ENCODE peak calls at places on chromosome 16, in eight cellular contexts. E, W, G, R, F, C, Z and A are unnamed samples.
A peak's percentile ranks its signal among the peaks of the same experiment; 100 is the strongest.

GRCh38 chr16:77788196-77789084 is at the start of gene VAT1L:
- DNase-seq in E (peak; percentile 50), W (no peak), G (no peak), R (peak; percentile 52), F (peak; percentile 24), C (peak; percentile 58), Z (no peak), A (no peak)

GRCh38 chr16:66740010-66740409 is 11.4 kb downstream of the DYNC1LI2 start:
- DNase-seq in E (peak; percentile 54), W (peak; percentile 38), G (no peak), R (peak; percentile 67), F (no peak), C (peak; percentile 39), Z (peak; percentile 30), A (no peak)

GRCh38 chr16:79651363-79651762 is 50.8 kb upstream of the MAF start:
- DNase-seq in E (peak; percentile 19), W (no peak), G (no peak), R (no peak), F (no peak), C (no peak), Z (no peak), A (no peak)

GRCh38 chr16:28140788-28141618 is 70.8 kb downstream of the XPO6 start:
- DNase-seq in E (peak; percentile 47), W (peak; percentile 87), G (no peak), R (no peak), F (no peak), C (no peak), Z (peak; percentile 56), A (no peak)

GRCh38 chr16:26442333-26442732 is 624.4 kb upstream of the C16orf82 start:
- DNase-seq in E (no peak), W (no peak), G (no peak), R (no peak), F (no peak), C (no peak), Z (no peak), A (no peak)

GRCh38 chr16:85750021-85750826 is 672 bp downstream of the C16orf74 start:
- DNase-seq in E (peak; percentile 55), W (no peak), G (no peak), R (peak; percentile 36), F (no peak), C (no peak), Z (no peak), A (no peak)

GRCh38 chr16:52435573-52435972 is 111.4 kb downstream of the TOX3 start:
- DNase-seq in E (no peak), W (no peak), G (no peak), R (no peak), F (no peak), C (peak; percentile 89), Z (no peak), A (no peak)

GRCh38 chr16:85072947-85073346 is 39.3 kb downstream of the CIBAR2 start:
- DNase-seq in E (peak; percentile 74), W (no peak), G (no peak), R (no peak), F (no peak), C (no peak), Z (no peak), A (no peak)

GRCh38 chr16:30903596-30903995 is 7.2 kb downstream of the CTF1 start:
- DNase-seq in E (peak; percentile 61), W (peak; percentile 16), G (no peak), R (no peak), F (no peak), C (no peak), Z (no peak), A (no peak)

GRCh38 chr16:85996843-85997242 is 97.9 kb downstream of the IRF8 start:
- DNase-seq in E (no peak), W (no peak), G (no peak), R (no peak), F (no peak), C (no peak), Z (no peak), A (no peak)

GRCh38 chr16:72856797-72857196 is 191.1 kb downstream of the ZFHX3 start:
- DNase-seq in E (peak; percentile 41), W (peak; percentile 20), G (no peak), R (no peak), F (no peak), C (peak; percentile 39), Z (no peak), A (no peak)

GRCh38 chr16:2532494-2533141 is 1.4 kb upstream of the CEMP1 start:
- DNase-seq in E (peak; percentile 53), W (peak; percentile 61), G (no peak), R (peak; percentile 64), F (no peak), C (peak; percentile 77), Z (peak; percentile 68), A (no peak)

GRCh38 chr16:57316390-57317017 is 32.0 kb upstream of the PLLP start:
- DNase-seq in E (peak; percentile 96), W (no peak), G (no peak), R (no peak), F (no peak), C (no peak), Z (no peak), A (no peak)

GRCh38 chr16:8622315-8622656 is 788 bp downstream of the METTL22 start:
- DNase-seq in E (no peak), W (no peak), G (no peak), R (no peak), F (no peak), C (no peak), Z (no peak), A (no peak)

GRCh38 chr16:57859331-57859730 is 57.0 kb upstream of the KIFC3 start:
- DNase-seq in E (peak; percentile 62), W (no peak), G (no peak), R (peak; percentile 77), F (no peak), C (no peak), Z (peak; percentile 7), A (no peak)